ENCODE peak calls at places on chromosomes 13 and 19, in ten cellular contexts. D is GM23248; W is dorsolateral prefrontal cortex; P is naive thymus-derived CD4-positive, alpha-beta T cell; V is heart right ventricle; I is neural progenitor cell; K is ascending aorta; X is colonic mucosa; G is GM12878; N is effector memory CD4-positive, alpha-beta T cell. U is an unnamed sample.

GRCh38 chr13:112849500-112849899 is 119.5 kb upstream of the MCF2L start:
- DNase-seq in V (no peak), P (no peak), K (no peak), I (no peak), X (no peak), W (no peak), D (no peak), N (no peak), G (no peak), U (peak; percentile 49)

GRCh38 chr13:96652506-96652905 is 341.8 kb downstream of the OXGR1 start:
- DNase-seq in P (no peak), K (no peak), X (no peak), D (no peak), I (no peak), G (no peak), N (no peak), V (no peak), W (no peak), U (no peak)

GRCh38 chr19:2391118-2391725 is 31.2 kb downstream of the TMPRSS9 start:
- DNase-seq in X (peak; percentile 48), I (peak; percentile 73), D (peak; percentile 84), P (no peak), G (peak; percentile 21), W (no peak), V (peak; percentile 35), N (peak; percentile 6), K (no peak), U (peak; percentile 72)

GRCh38 chr19:34722353-34722752 is 11.7 kb upstream of the ZNF181 start:
- DNase-seq in X (no peak), W (no peak), D (peak; percentile 35), K (no peak), I (no peak), V (no peak), P (no peak), N (no peak), G (no peak), U (no peak)

GRCh38 chr13:113848431-113849260 is 15.2 kb downstream of the GAS6 start:
- DNase-seq in I (no peak), K (peak; percentile 50), V (peak; percentile 1), N (no peak), P (peak; percentile 8), D (no peak), W (no peak), G (no peak), X (peak; percentile 84), U (no peak)

GRCh38 chr19:6219592-6220290 is 60.0 kb downstream of the MLLT1 start:
- DNase-seq in W (no peak), G (no peak), V (no peak), D (peak; percentile 14), N (no peak), X (no peak), I (no peak), K (no peak), P (no peak), U (no peak)

GRCh38 chr13:50911051-50911690 is 1.6 kb downstream of the RNASEH2B start:
- DNase-seq in W (no peak), G (no peak), K (no peak), V (no peak), N (no peak), I (peak; percentile 39), P (no peak), D (peak; percentile 39), X (no peak), U (peak; percentile 46)

GRCh38 chr19:21483589-21484170 is 21.7 kb upstream of the ZNF429 start:
- DNase-seq in I (peak; percentile 45), W (no peak), G (no peak), N (peak; percentile 32), V (peak; percentile 16), P (peak; percentile 33), K (peak; percentile 69), D (peak; percentile 8), X (peak; percentile 56), U (peak; percentile 85)

GRCh38 chr19:7534531-7534980 is 961 bp upstream of the PNPLA6 start:
- DNase-seq in W (peak; percentile 82), D (peak; percentile 86), X (peak; percentile 68), I (peak; percentile 89), G (no peak), P (peak; percentile 47), N (no peak), V (peak; percentile 73), K (peak; percentile 92), U (peak; percentile 80)

GRCh38 chr13:70384156-70384555 is 275.9 kb upstream of the KLHL1 start:
- DNase-seq in D (no peak), N (no peak), V (no peak), W (no peak), K (no peak), I (no peak), G (no peak), X (no peak), P (no peak), U (no peak)

GRCh38 chr13:40438022-40438692 is 228.3 kb downstream of the FOXO1 start:
- DNase-seq in X (no peak), N (no peak), D (peak; percentile 37), G (no peak), W (no peak), I (no peak), P (no peak), K (no peak), V (no peak), U (no peak)

GRCh38 chr13:59643906-59644626 is 519.7 kb downstream of the DIAPH3 start:
- DNase-seq in K (no peak), X (no peak), D (no peak), W (no peak), V (no peak), G (no peak), I (no peak), N (no peak), P (no peak), U (no peak)

GRCh38 chr13:112127564-112127963 is 60.6 kb downstream of the SOX1 start:
- DNase-seq in G (no peak), X (no peak), K (no peak), N (no peak), W (no peak), P (no peak), I (no peak), D (no peak), V (no peak), U (no peak)

DNA sequence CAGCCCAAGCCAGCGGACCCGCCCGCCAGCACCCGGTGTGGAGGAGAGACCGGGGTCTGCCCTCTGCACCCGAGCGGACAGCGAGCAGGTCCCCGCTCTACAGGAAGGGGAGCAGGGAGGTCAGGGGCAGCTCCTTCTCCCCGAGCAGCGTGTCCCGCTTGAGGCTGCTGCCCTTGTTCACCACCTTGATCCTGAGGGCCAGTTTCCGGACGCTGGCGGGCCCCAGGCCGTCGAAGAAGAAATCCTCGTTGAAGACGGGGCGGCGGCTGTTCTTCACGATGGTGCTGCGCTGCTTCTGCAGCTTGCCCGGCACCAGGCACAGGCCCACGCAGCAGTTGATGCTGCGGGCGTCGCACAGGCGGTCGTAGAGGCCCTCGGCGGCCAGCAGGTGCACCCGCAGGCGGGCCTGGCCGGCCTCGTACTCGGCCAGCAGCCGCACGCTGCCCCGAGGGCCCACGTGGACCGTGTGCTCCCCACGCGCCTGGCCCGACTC is 1.9 kb downstream of the C2CD4C start:
- DNase-seq in I (no peak), G (no peak), N (no peak), W (no peak), V (no peak), D (no peak), X (no peak), P (no peak), K (no peak), U (peak; percentile 40)
- H3K27me3 ChIP-seq in I (peaks cover 16% of the 10 kb centered on the region), G (no peaks in the 10 kb centered on the region), N (peaks cover 11% of the 10 kb centered on the region), W (no peaks in the 10 kb centered on the region), V (peaks cover 58% of the 10 kb centered on the region), D (peaks cover 25% of the 10 kb centered on the region), X (peaks cover 61% of the 10 kb centered on the region), P (no peaks in the 10 kb centered on the region), K (peaks cover 14% of the 10 kb centered on the region), U (peaks cover 8% of the 10 kb centered on the region)

GRCh38 chr19:47435196-47435595 is 15.9 kb upstream of the MEIS3 start:
- DNase-seq in I (no peak), X (no peak), P (no peak), D (no peak), G (peak; percentile 37), K (no peak), N (no peak), V (no peak), W (no peak), U (no peak)
- H3K27me3 ChIP-seq in I (peaks cover 12% of the 10 kb centered on the region), X (peaks cover 3% of the 10 kb centered on the region), P (peaks cover 3% of the 10 kb centered on the region), D (no peaks in the 10 kb centered on the region), G (no peaks in the 10 kb centered on the region), K (peaks cover 17% of the 10 kb centered on the region), N (no peaks in the 10 kb centered on the region), V (peaks cover 66% of the 10 kb centered on the region), W (peaks cover 4% of the 10 kb centered on the region), U (no peaks in the 10 kb centered on the region)

GRCh38 chr19:33347300-33347699 is 26.2 kb upstream of the CEBPG start:
- DNase-seq in X (no peak), N (no peak), W (no peak), P (no peak), K (no peak), I (no peak), D (no peak), G (no peak), V (no peak), U (no peak)

GRCh38 chr19:33344611-33345010 is 28.9 kb upstream of the CEBPG start:
- DNase-seq in D (no peak), G (no peak), P (no peak), K (no peak), X (no peak), V (no peak), N (no peak), I (no peak), W (no peak), U (no peak)

GRCh38 chr19:33344210-33344609 is 29.3 kb upstream of the CEBPG start:
- DNase-seq in G (no peak), V (peak; percentile 32), N (no peak), I (peak; percentile 48), P (no peak), W (peak; percentile 48), D (peak; percentile 55), X (no peak), K (no peak), U (no peak)

GRCh38 chr19:33346665-33347064 is 26.8 kb upstream of the CEBPG start:
- DNase-seq in P (no peak), X (no peak), D (no peak), N (no peak), K (no peak), G (no peak), W (no peak), V (no peak), I (no peak), U (no peak)

DNA sequence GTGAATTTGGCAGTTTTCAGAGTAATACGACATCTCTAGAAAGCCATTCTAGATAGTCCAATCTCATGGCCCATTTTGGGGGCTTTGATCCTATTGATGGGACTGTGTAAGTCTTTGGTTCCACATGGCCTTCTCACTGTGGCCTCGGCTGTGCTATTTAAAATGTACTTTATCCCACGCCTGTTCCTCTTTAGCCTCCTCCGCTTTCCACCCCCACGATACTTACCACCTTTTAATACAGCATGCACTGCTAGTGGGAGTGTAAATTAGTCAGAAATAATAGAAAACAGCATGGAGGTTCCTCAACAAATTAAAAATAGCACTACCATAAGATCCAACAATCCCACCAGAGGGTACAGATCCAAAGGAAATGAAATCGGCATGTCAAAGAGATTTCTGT is 28.3 kb upstream of the CEBPG start:
- DNase-seq in P (no peak), G (no peak), N (no peak), K (no peak), W (no peak), V (no peak), D (no peak), I (no peak), X (no peak), U (no peak)
- H3K27me3 ChIP-seq in P (no peaks in the 10 kb centered on the region), G (no peaks in the 10 kb centered on the region), N (no peaks in the 10 kb centered on the region), K (no peaks in the 10 kb centered on the region), W (no peaks in the 10 kb centered on the region), V (peaks cover 44% of the 10 kb centered on the region), D (peaks cover 50% of the 10 kb centered on the region), I (peaks cover 23% of the 10 kb centered on the region), X (peaks cover 3% of the 10 kb centered on the region), U (peaks cover 9% of the 10 kb centered on the region)

GRCh38 chr13:101343128-101343787 is 73.0 kb downstream of the NALCN start:
- DNase-seq in P (no peak), D (no peak), I (no peak), W (no peak), G (no peak), V (no peak), N (no peak), X (no peak), K (no peak), U (no peak)
- H3K27me3 ChIP-seq in P (no peaks in the 10 kb centered on the region), D (no peaks in the 10 kb centered on the region), I (no peaks in the 10 kb centered on the region), W (no peaks in the 10 kb centered on the region), G (no peaks in the 10 kb centered on the region), V (no peaks in the 10 kb centered on the region), N (no peaks in the 10 kb centered on the region), X (no peaks in the 10 kb centered on the region), K (no peaks in the 10 kb centered on the region), U (no peaks in the 10 kb centered on the region)